ENCODE peak calls at places on chromosomes 11 and 22, in seven cellular contexts. J is GM20000, Q is progenitor cell of endocrine pancreas, N is AG10803, R is CD14-positive monocyte, U is B cell, D is HFF-Myc. I is an unnamed sample.
A peak's percentile ranks its signal among the peaks of the same experiment; 100 is the strongest.

GRCh38 chr11:115941481-115941993 is 437.3 kb upstream of the CADM1 start:
- DNase-seq in J (no peak), Q (no peak), N (no peak), R (peak; percentile 88), U (no peak), D (no peak), I (no peak)

GRCh38 chr11:33315822-33316221 is 58.6 kb downstream of the HIPK3 start:
- DNase-seq in J (no peak), Q (no peak), N (peak; percentile 24), R (no peak), U (no peak), D (no peak), I (no peak)

GRCh38 chr22:49632199-49633009 is 195.3 kb downstream of the BRD1 start:
- DNase-seq in J (peak; percentile 80), Q (peak; percentile 73), N (peak; percentile 41), R (no peak), U (no peak), D (no peak), I (no peak)

GRCh38 chr11:129320485-129320884 is 55.2 kb upstream of the BARX2 start:
- DNase-seq in J (no peak), Q (no peak), N (no peak), R (no peak), U (no peak), D (no peak), I (no peak)

GRCh38 chr11:34349882-34350281 is 7.9 kb downstream of the ABTB2 start:
- DNase-seq in J (no peak), Q (no peak), N (peak; percentile 43), R (no peak), U (no peak), D (no peak), I (no peak)

GRCh38 chr22:21624880-21625791 is 4.7 kb downstream of the YDJC start:
- DNase-seq in J (no peak), Q (no peak), N (no peak), R (no peak), U (no peak), D (no peak), I (no peak)

GRCh38 chr11:45100338-45100737 is 46.1 kb upstream of the PRDM11 start:
- DNase-seq in J (no peak), Q (no peak), N (peak; percentile 44), R (peak; percentile 74), U (no peak), D (no peak), I (no peak)

GRCh38 chr11:18066626-18067025 is 20.6 kb upstream of the TPH1 start:
- DNase-seq in J (no peak), Q (no peak), N (peak; percentile 44), R (no peak), U (no peak), D (no peak), I (no peak)

GRCh38 chr11:31768744-31769143 is 42.4 kb downstream of the PAX6 start:
- DNase-seq in J (no peak), Q (no peak), N (no peak), R (no peak), U (no peak), D (no peak), I (no peak)

GRCh38 chr11:65559951-65560537 is 1.9 kb upstream of the LTBP3 start:
- DNase-seq in J (no peak), Q (no peak), N (peak; percentile 37), R (no peak), U (no peak), D (no peak), I (no peak)

GRCh38 chr11:134366279-134366678 is 34.5 kb downstream of the GLB1L2 start:
- DNase-seq in J (no peak), Q (no peak), N (no peak), R (no peak), U (peak; percentile 13), D (no peak), I (no peak)

GRCh38 chr11:75077316-75077715 is 19.4 kb downstream of the OR2AT4 start:
- DNase-seq in J (no peak), Q (no peak), N (no peak), R (no peak), U (no peak), D (no peak), I (no peak)

GRCh38 chr11:125756050-125756449 is 10.0 kb downstream of the PATE1 start:
- DNase-seq in J (no peak), Q (no peak), N (no peak), R (no peak), U (no peak), D (no peak), I (no peak)

GRCh38 chr11:126391286-126391954 is 35.9 kb downstream of the ST3GAL4 start:
- DNase-seq in J (no peak), Q (no peak), N (no peak), R (no peak), U (no peak), D (no peak), I (no peak)

GRCh38 chr11:29190313-29190712 is 826.5 kb downstream of the KCNA4 start:
- DNase-seq in J (no peak), Q (no peak), N (no peak), R (no peak), U (no peak), D (no peak), I (no peak)

DNA sequence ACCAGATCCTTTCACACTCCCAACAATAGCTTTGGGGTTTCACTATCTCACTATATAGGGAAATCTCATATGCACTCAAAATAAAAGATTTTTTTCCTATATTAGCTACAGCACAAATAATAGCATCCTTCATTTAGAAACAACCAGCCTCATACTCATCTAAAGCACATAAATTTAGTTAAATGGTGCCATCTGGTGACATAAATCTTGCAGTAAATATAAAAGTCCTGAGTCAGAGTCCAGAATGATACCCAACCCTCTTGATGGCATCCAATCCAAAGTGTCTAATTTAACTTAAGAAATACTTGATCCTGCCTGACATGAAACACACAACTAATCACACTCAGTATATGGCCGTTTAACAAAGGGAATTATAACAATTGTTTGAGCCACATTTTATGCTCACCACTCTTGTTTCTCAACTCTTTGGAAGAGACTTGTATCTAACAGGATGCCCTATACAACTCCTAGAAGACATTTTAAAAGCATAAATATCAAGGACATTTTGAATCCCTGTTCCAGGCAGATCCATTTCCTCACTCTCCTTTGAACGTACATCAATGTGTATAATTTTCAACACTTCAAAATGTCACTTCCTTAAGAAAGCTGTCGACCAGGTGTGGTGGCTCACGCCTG is 36.2 kb downstream of the DLG2 start:
- DNase-seq in J (no peak), Q (no peak), N (peak; percentile 41), R (no peak), U (no peak), D (peak; percentile 4), I (peak; percentile 4)
- TF ChIP-seq CTCF in J (no peak), Q (peak; percentile 45), N (no peak), R (no peak), U (peak; percentile 44), D (no peak), I (peak; percentile 24)

DNA sequence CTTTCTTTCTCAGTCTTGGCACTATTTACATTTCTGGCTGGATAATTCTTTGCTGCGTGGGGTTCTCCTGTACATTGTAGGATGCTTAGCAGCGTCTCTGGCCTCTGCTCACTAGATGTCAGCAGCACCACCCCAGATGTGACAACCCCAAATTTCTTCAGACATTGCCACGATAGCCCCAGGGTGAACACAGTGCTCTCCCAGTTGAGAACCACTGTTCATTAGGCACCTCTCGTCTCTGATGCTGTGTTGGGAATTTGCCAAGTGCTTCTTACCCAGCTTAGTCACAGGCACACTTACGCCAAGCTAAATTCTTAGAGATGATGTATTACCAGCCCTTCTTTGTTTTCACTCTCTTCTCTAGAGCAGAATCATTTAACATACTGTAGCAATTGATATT is 9.4 kb downstream of the TRIM6 start:
- DNase-seq in J (no peak), Q (no peak), N (peak; percentile 87), R (no peak), U (no peak), D (no peak), I (no peak)
- TF ChIP-seq CTCF in J (no peak), Q (no peak), N (no peak), R (no peak), U (no peak), D (no peak), I (no peak)

GRCh38 chr11:3808846-3809623 is 675 bp downstream of the PGAP2 start:
- DNase-seq in J (peak; percentile 86), Q (no peak), N (peak; percentile 63), R (no peak), U (peak; percentile 67), D (peak; percentile 71), I (peak; percentile 29)
- TF ChIP-seq CTCF in J (peak; percentile 30), Q (peak; percentile 43), N (peak; percentile 51), R (peak; percentile 52), U (peak; percentile 71), D (peak; percentile 43), I (peak; percentile 25)

GRCh38 chr11:11074686-11075370 is 217.0 kb upstream of the ZBED5 start:
- DNase-seq in J (no peak), Q (no peak), N (no peak), R (no peak), U (no peak), D (no peak), I (no peak)

GRCh38 chr11:11076879-11077278 is 219.0 kb upstream of the ZBED5 start:
- DNase-seq in J (no peak), Q (no peak), N (no peak), R (no peak), U (no peak), D (no peak), I (no peak)

GRCh38 chr11:11076276-11076675 is 218.4 kb upstream of the ZBED5 start:
- DNase-seq in J (no peak), Q (no peak), N (no peak), R (no peak), U (no peak), D (no peak), I (no peak)

GRCh38 chr11:11073996-11074395 is 216.1 kb upstream of the ZBED5 start:
- DNase-seq in J (no peak), Q (no peak), N (no peak), R (no peak), U (no peak), D (no peak), I (no peak)

GRCh38 chr11:11075515-11076171 is 217.8 kb upstream of the ZBED5 start:
- DNase-seq in J (no peak), Q (no peak), N (no peak), R (no peak), U (no peak), D (no peak), I (no peak)
- TF ChIP-seq CTCF in J (no peak), Q (no peak), N (no peak), R (no peak), U (no peak), D (no peak), I (no peak)

DNA sequence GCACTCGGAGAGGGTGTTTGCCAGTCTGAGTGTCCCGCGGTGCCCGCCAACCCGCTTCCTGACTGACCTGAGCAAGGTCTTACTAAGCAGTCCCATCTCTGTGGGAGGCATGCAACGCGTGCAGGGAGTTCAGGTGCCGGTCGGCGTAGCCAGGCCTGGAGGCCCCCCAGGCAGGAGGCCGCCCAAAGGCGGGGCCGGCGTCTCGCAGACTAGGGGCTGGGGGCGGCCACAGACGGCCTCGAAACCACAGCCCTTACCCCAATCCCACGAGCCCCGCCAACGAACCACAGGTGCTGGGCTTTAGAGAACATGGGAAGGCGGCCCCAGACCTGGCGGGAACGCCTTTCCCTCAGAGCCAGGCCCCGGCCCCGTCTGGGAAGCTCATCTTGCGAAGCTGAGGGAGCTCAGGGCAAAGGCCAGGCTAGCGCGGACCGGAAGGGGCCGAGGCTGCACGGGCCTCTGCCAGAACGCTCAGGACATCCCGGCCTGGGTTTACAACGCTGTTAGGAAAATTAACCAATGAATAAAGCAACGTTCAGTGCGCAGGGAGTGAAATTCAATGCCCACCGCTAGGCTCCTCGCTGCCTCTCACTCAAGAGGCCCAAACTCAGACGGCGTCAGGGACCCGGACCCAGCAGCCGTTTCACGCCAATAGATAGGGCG is 2.1 kb upstream of the MTFP1 start:
- DNase-seq in J (no peak), Q (no peak), N (no peak), R (peak; percentile 58), U (no peak), D (no peak), I (no peak)
- TF ChIP-seq CTCF in J (no peak), Q (peak; percentile 33), N (no peak), R (no peak), U (no peak), D (no peak), I (no peak)

GRCh38 chr11:57667065-57667714 is 724 bp upstream of the ZDHHC5 start:
- DNase-seq in J (peak; percentile 92), Q (peak; percentile 83), N (peak; percentile 100), R (peak; percentile 97), U (peak; percentile 97), D (peak; percentile 97), I (peak; percentile 99)
- TF ChIP-seq CTCF in J (no peak), Q (peak; percentile 9), N (no peak), R (no peak), U (no peak), D (no peak), I (no peak)